ENCODE peak calls at places on chromosomes 1 and 21, in six cellular contexts. Y is osteocyte; K is CD4-positive, alpha-beta T cell; N is HFFc6; A is AG04450; I is endothelial cell. X is an unnamed sample.

GRCh38 chr1:184686540-184686939 is 68.1 kb downstream of the EDEM3 start:
- DNase-seq in Y (no peak), K (no peak), N (no peak), A (no peak), I (no peak), X (no peak)

GRCh38 chr1:23403038-23403336 is 21.6 kb downstream of the TCEA3 start:
- DNase-seq in Y (peak), K (no peak), N (peak), A (peak), I (no peak), X (no peak)

GRCh38 chr1:28394136-28394535 is 24.6 kb downstream of the PHACTR4 start:
- DNase-seq in Y (no peak), K (no peak), N (no peak), A (no peak), I (no peak), X (no peak)

GRCh38 chr21:45410151-45410864 is 5.3 kb downstream of the COL18A1 start:
- DNase-seq in Y (no peak), K (no peak), N (no peak), A (no peak), I (no peak), X (no peak)

GRCh38 chr21:33117268-33117888 is 47.4 kb downstream of the OLIG1 start:
- DNase-seq in Y (no peak), K (no peak), N (no peak), A (no peak), I (no peak), X (no peak)

GRCh38 chr1:29210278-29211085 is 20.3 kb downstream of the MECR start:
- DNase-seq in Y (no peak), K (no peak), N (no peak), A (no peak), I (peak), X (no peak)

GRCh38 chr1:233863901-233864545 is 40.5 kb upstream of the SLC35F3 start:
- DNase-seq in Y (no peak), K (no peak), N (no peak), A (no peak), I (no peak), X (no peak)

GRCh38 chr1:229608590-229608989 is 17.3 kb downstream of the TAF5L start:
- DNase-seq in Y (no peak), K (no peak), N (no peak), A (no peak), I (no peak), X (no peak)

GRCh38 chr1:154999651-155000474 is 2.7 kb upstream of the ZBTB7B start:
- DNase-seq in Y (no peak), K (no peak), N (no peak), A (no peak), I (peak), X (no peak)

GRCh38 chr1:30419246-30419720 is 304.1 kb downstream of the MATN1 start:
- DNase-seq in Y (peak), K (peak), N (no peak), A (no peak), I (no peak), X (peak)

GRCh38 chr1:233354983-233355382 is 27.5 kb downstream of the MAP3K21 start:
- DNase-seq in Y (no peak), K (no peak), N (no peak), A (no peak), I (no peak), X (no peak)

GRCh38 chr1:104953555-104953954 is 1203.9 kb downstream of the AMY1C start:
- DNase-seq in Y (no peak), K (no peak), N (no peak), A (no peak), I (no peak), X (no peak)

GRCh38 chr1:170604065-170604464 is 59.9 kb upstream of the PRRX1 start:
- DNase-seq in Y (no peak), K (no peak), N (no peak), A (no peak), I (no peak), X (no peak)

GRCh38 chr1:246068619-246069509 is 438.2 kb downstream of the SMYD3 start:
- DNase-seq in Y (no peak), K (no peak), N (no peak), A (no peak), I (no peak), X (no peak)

GRCh38 chr1:243216741-243217140 is 38.3 kb downstream of the CEP170 start:
- DNase-seq in Y (no peak), K (no peak), N (no peak), A (no peak), I (no peak), X (no peak)

GRCh38 chr1:108009603-108010195 is 44.7 kb upstream of the VAV3 start:
- DNase-seq in Y (no peak), K (no peak), N (peak), A (no peak), I (no peak), X (no peak)

GRCh38 chr21:41170442-41170841 is 2.5 kb downstream of the BACE2 start:
- DNase-seq in Y (no peak), K (no peak), N (peak), A (no peak), I (peak), X (no peak)

GRCh38 chr1:157272899-157273774 is 134.9 kb upstream of the ETV3 start:
- DNase-seq in Y (no peak), K (no peak), N (no peak), A (no peak), I (no peak), X (no peak)

GRCh38 chr1:151284013-151284577 is 2.0 kb downstream of the ZNF687 start:
- DNase-seq in Y (no peak), K (no peak), N (no peak), A (no peak), I (no peak), X (no peak)

GRCh38 chr21:44911384-44912157 is 9.1 kb downstream of the ITGB2 start:
- DNase-seq in Y (no peak), K (peak), N (no peak), A (no peak), I (no peak), X (no peak)

GRCh38 chr1:59116920-59117542 is 179.9 kb upstream of the FGGY start:
- DNase-seq in Y (no peak), K (no peak), N (peak), A (no peak), I (no peak), X (no peak)

GRCh38 chr1:17523487-17524029 is 15.9 kb upstream of the ARHGEF10L start:
- DNase-seq in Y (no peak), K (no peak), N (no peak), A (no peak), I (no peak), X (no peak)

GRCh38 chr21:42056996-42057689 is 14.0 kb upstream of the UMODL1 start:
- DNase-seq in Y (no peak), K (no peak), N (no peak), A (peak), I (no peak), X (no peak)

GRCh38 chr1:153572569-153573015 is 6.9 kb upstream of the S100A2 start:
- DNase-seq in Y (no peak), K (peak), N (peak), A (no peak), I (peak), X (no peak)

GRCh38 chr1:204074274-204075115 is 1.6 kb downstream of the SOX13 start:
- DNase-seq in Y (peak), K (no peak), N (peak), A (no peak), I (peak), X (no peak)

GRCh38 chr1:201267481-201268229 is 15.7 kb upstream of the PKP1 start:
- DNase-seq in Y (peak), K (no peak), N (peak), A (no peak), I (no peak), X (peak)

GRCh38 chr1:208126108-208126507 is 118.1 kb downstream of the PLXNA2 start:
- DNase-seq in Y (no peak), K (no peak), N (no peak), A (no peak), I (no peak), X (no peak)

GRCh38 chr1:228736844-228737415 is 1.7 kb downstream of the RHOU start:
- DNase-seq in Y (no peak), K (no peak), N (no peak), A (no peak), I (no peak), X (no peak)

GRCh38 chr1:242468749-242469148 is 55.7 kb downstream of the PLD5 start:
- DNase-seq in Y (no peak), K (no peak), N (no peak), A (no peak), I (no peak), X (no peak)

GRCh38 chr1:212962509-212962908 is 12.2 kb downstream of the VASH2 start:
- DNase-seq in Y (no peak), K (no peak), N (no peak), A (no peak), I (no peak), X (no peak)

GRCh38 chr1:229258031-229258850 is 12.7 kb upstream of the RAB4A start:
- DNase-seq in Y (no peak), K (peak), N (peak), A (peak), I (peak), X (no peak)

GRCh38 chr1:53981220-53981619 is 35.1 kb downstream of the LRRC42 start:
- DNase-seq in Y (no peak), K (no peak), N (no peak), A (no peak), I (no peak), X (no peak)

GRCh38 chr1:1054099-1054700 is 19.9 kb downstream of the RNF223 start:
- DNase-seq in Y (no peak), K (no peak), N (no peak), A (no peak), I (no peak), X (no peak)

GRCh38 chr1:194755241-194755953 is 1569.0 kb upstream of the B3GALT2 start:
- DNase-seq in Y (no peak), K (no peak), N (no peak), A (no peak), I (no peak), X (no peak)

GRCh38 chr1:209080170-209080781 is 503.2 kb upstream of the CAMK1G start:
- DNase-seq in Y (no peak), K (no peak), N (peak), A (no peak), I (no peak), X (no peak)

GRCh38 chr21:44792653-44793052 is 9.0 kb downstream of the UBE2G2 start:
- DNase-seq in Y (no peak), K (no peak), N (no peak), A (no peak), I (no peak), X (no peak)

GRCh38 chr1:221574529-221574928 is 167.4 kb downstream of the DUSP10 start:
- DNase-seq in Y (no peak), K (no peak), N (peak), A (peak), I (no peak), X (no peak)

GRCh38 chr1:203791498-203791897 is 3.9 kb upstream of the ZBED6 start:
- DNase-seq in Y (no peak), K (no peak), N (no peak), A (no peak), I (no peak), X (no peak)

GRCh38 chr1:51139474-51139873 is 37.4 kb downstream of the C1orf185 start:
- DNase-seq in Y (no peak), K (no peak), N (no peak), A (no peak), I (no peak), X (no peak)
- TF ChIP-seq CTCF in Y (peak), K (no peak), N (peak), A (no peak), I (no peak), X (no peak)

GRCh38 chr1:172089768-172090510 is 248.6 kb downstream of the DNM3 start:
- DNase-seq in Y (no peak), K (peak), N (no peak), A (no peak), I (peak), X (no peak)
- TF ChIP-seq CTCF in Y (peak), K (peak), N (peak), A (peak), I (peak), X (peak)

DNA sequence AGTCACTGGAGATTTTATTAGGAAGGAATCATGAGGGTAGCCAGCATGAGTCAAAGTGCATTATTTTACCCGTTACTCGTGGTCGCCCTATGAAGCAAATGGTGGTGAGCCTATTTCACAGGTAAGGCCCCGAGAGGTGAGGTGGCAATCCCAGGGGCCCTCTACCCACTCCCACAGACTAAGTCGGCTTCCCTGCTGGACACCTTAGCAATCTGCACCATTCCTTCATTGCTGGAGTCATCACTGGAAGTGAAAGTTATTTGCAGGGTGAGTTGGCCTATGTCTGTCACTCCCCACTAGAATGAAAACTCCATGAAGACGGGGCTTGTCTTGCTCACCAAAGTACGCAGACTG is 52.7 kb downstream of the TOMM20 start:
- DNase-seq in Y (no peak), K (no peak), N (no peak), A (no peak), I (no peak), X (no peak)
- TF ChIP-seq CTCF in Y (no peak), K (no peak), N (peak), A (no peak), I (no peak), X (no peak)

DNA sequence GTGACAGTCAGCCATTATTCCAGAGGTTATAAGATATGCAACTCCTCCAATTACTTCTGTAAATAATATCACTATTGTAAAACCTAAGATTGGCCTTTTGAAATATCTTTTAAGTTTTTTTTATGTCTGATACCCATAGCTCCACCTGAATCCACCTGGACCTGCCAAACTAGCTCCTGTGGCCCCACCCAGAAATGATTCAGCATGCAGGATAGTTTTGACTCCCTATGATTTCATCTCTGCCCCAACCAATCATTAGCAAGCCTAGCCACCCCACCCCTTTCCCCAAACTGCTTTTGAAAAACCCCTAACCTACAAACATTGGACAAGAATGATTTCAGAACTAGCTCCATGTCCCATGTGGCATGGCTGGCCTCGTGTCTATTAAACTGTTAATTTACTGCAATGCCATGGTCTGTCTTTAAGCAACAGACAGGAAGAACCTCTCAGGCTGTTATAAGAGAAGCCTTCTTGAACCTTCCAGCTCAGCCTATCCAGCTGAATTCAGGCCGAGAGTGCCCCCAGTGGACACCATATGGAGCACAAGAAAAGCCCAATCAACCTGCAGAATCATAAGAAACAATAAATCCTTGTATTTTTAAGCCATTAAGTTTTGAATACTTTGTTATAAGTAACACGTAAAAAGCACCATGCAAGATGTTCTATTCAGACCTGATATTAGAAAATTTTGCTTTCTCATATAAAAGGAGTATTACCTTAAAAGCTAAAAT is 263.0 kb upstream of the ZRANB2 start:
- DNase-seq in Y (no peak), K (no peak), N (no peak), A (no peak), I (no peak), X (no peak)
- TF ChIP-seq CTCF in Y (no peak), K (no peak), N (peak), A (peak), I (no peak), X (no peak)

GRCh38 chr21:34545079-34545884 is 33.3 kb upstream of the KCNE1 start:
- DNase-seq in Y (no peak), K (no peak), N (peak), A (no peak), I (no peak), X (no peak)
- TF ChIP-seq CTCF in Y (no peak), K (no peak), N (no peak), A (peak), I (no peak), X (no peak)

DNA sequence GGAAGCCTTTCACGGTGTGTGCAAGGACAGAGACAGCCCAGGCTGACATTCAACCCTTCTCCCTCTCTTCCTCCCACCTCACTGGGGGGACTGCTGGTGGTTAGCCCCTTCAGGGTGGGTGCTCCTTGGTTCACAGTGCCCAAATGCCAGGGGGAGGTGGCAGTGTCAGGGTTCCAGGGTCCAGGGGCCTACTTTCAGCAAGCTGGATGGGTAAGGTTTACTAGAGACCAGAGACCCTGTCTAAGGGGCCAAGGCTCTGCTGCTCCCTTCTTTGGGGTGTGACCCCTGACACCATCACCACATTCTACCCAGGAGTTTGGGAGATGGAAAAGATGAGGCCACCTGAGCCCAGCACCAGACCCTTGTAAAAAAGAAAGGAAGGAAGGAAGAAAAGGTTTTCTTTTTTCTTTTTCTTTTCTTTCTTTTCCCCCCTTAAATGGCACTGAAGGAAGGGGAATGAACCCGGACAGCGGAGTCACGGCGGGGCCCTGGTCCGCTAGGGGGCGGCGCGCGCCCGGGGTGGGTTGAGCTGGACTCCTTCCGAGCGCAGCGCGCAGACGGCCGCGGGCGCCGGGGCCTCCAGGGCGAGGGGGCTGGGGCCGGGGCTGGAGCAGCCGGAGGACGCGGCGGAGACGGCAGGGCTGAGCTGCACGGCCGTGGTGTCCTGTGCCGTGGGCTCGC is 18.8 kb downstream of the KNCN start:
- DNase-seq in Y (peak), K (peak), N (no peak), A (no peak), I (peak), X (peak)
- TF ChIP-seq CTCF in Y (peak), K (peak), N (peak), A (peak), I (peak), X (peak)

DNA sequence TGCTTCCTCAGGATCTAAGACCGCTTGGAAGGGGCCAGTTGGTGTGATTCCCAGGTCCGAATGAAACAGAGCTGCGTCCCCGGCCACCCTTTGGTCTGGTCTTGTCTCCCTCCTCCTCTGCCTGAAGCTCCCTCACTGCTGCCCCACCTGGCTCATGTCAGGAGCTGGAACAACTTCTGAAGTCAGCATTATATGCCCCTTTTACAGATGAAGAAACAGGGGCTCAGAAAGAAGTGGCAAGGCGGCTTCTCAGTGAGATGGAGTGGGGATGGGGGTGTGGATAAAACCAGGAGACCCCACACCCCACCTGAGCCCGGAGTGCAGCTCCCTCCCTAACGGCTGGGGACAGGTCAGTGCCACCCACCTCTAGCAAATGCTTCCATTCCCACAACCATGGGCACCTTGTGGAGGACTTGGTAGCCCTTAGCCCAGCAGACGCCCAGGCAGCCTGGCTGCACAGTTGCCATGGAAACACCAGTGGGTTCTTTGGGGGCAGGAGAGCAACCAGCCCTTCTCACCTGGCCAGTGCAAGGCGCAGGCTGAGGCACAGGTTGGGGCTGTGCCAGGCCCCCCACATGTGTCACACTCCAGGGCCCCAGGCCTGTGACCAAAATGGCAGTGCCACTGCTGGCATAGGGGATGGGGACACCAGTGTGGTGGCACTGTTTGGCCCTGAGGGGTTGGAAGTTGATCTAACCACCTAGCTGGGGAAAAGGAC is 31.9 kb upstream of the ECE1 start:
- DNase-seq in Y (no peak), K (no peak), N (no peak), A (no peak), I (no peak), X (no peak)
- TF ChIP-seq CTCF in Y (no peak), K (no peak), N (no peak), A (peak), I (no peak), X (no peak)

GRCh38 chr1:9689011-9689706 is 37.6 kb downstream of the PIK3CD start:
- DNase-seq in Y (peak), K (peak), N (peak), A (no peak), I (peak), X (peak)

GRCh38 chr1:9691108-9691445 is 39.5 kb downstream of the PIK3CD start:
- DNase-seq in Y (no peak), K (no peak), N (peak), A (no peak), I (no peak), X (no peak)

GRCh38 chr1:9690440-9691107 is 39.0 kb downstream of the PIK3CD start:
- DNase-seq in Y (no peak), K (no peak), N (no peak), A (no peak), I (peak), X (no peak)

GRCh38 chr1:9688599-9688998 is 37.1 kb downstream of the PIK3CD start:
- DNase-seq in Y (no peak), K (no peak), N (no peak), A (no peak), I (no peak), X (no peak)

DNA sequence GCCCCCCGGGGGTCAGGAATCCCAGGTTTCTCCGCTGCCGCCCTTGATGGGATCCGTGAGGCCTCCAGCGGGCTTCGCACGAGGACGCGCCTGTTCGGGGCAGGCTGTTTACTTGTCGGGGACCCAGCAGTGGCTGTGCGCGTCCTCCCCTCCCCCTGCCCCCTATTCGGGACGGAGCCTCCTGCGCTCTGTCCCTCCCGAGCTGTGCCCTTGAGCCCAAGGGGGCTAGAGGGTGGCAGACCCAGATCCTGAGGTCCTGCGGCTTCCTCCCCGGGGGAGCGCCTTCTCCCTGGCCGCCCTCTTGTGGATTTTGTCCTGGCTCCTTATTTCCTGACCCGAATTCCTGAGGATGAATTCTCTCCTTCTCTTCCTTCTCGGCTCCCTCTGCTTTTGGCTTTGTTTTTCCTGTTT is 38.4 kb downstream of the PIK3CD start:
- DNase-seq in Y (no peak), K (peak), N (no peak), A (no peak), I (peak), X (no peak)
- TF ChIP-seq CTCF in Y (peak), K (no peak), N (no peak), A (peak), I (no peak), X (no peak)

X was measured in type B pancreatic cell.